ENCODE peak calls at places on chromosomes 3 and 15, in six cellular contexts. Y is HCT116, C is K562, B is GM12878, F is endothelial cell of umbilical vein, T is H1. A is an unnamed sample.

GRCh38 chr3:182925330-182925943 is 54.9 kb downstream of the DCUN1D1 start:
- DNase-seq in B (peak; percentile 92), F (no peak), T (no peak), C (no peak), Y (no peak), A (no peak)

GRCh38 chr3:36408146-36408545 is 27.8 kb downstream of the STAC start:
- DNase-seq in Y (no peak), F (no peak), B (no peak), C (no peak), T (no peak), A (peak; percentile 40)

GRCh38 chr15:91537868-91538267 is 315.6 kb upstream of the SLCO3A1 start:
- DNase-seq in F (no peak), B (no peak), T (no peak), C (no peak), Y (no peak), A (no peak)

GRCh38 chr3:49456417-49456816 is 13.7 kb upstream of the DAG1 start:
- DNase-seq in C (no peak), B (no peak), Y (no peak), T (no peak), F (no peak), A (no peak)

GRCh38 chr15:56353119-56353518 is 12.1 kb upstream of the TEX9 start:
- DNase-seq in Y (no peak), F (no peak), B (no peak), C (no peak), T (no peak), A (no peak)

GRCh38 chr3:56987238-56987932 is 73.1 kb upstream of the SPATA12 start:
- DNase-seq in B (no peak), C (no peak), Y (no peak), T (no peak), F (peak; percentile 31), A (peak; percentile 45)

GRCh38 chr15:51863131-51863530 is 33.7 kb downstream of the TMOD3 start:
- DNase-seq in F (no peak), Y (no peak), T (no peak), C (no peak), B (no peak), A (no peak)

GRCh38 chr3:124731760-124732159 is 1.5 kb downstream of the UMPS start:
- DNase-seq in T (no peak), Y (no peak), C (no peak), F (no peak), B (no peak), A (no peak)

GRCh38 chr3:190339130-190339529 is 16.9 kb upstream of the CLDN1 start:
- DNase-seq in T (no peak), F (peak; percentile 72), B (peak; percentile 11), Y (peak; percentile 18), C (no peak), A (peak; percentile 6)

GRCh38 chr3:182697345-182697919 is 95.9 kb upstream of the ATP11B start:
- DNase-seq in F (no peak), T (no peak), B (no peak), C (no peak), Y (no peak), A (no peak)

GRCh38 chr15:77580991-77581682 is 51.6 kb downstream of the LINGO1 start:
- DNase-seq in T (no peak), B (no peak), Y (no peak), C (no peak), F (no peak), A (no peak)

GRCh38 chr15:68316061-68316804 is 38.7 kb downstream of the FEM1B start:
- DNase-seq in F (peak; percentile 29), B (no peak), C (peak; percentile 29), Y (no peak), T (no peak), A (peak; percentile 74)

GRCh38 chr3:112514527-112515128 is 15.4 kb upstream of the BTLA start:
- DNase-seq in T (no peak), F (no peak), Y (no peak), B (peak; percentile 83), C (no peak), A (no peak)

GRCh38 chr3:188179006-188179966 is 25.3 kb downstream of the LPP start:
- DNase-seq in C (no peak), B (no peak), T (no peak), F (no peak), Y (no peak), A (peak; percentile 37)

GRCh38 chr3:159829056-159829995 is 159.3 kb upstream of the IL12A start:
- DNase-seq in F (peak; percentile 85), Y (peak; percentile 65), T (no peak), B (no peak), C (no peak), A (no peak)

GRCh38 chr3:189630667-189631372 is 369 bp upstream of the TP63 start:
- DNase-seq in B (peak; percentile 73), C (no peak), Y (no peak), F (no peak), T (no peak), A (no peak)

DNA sequence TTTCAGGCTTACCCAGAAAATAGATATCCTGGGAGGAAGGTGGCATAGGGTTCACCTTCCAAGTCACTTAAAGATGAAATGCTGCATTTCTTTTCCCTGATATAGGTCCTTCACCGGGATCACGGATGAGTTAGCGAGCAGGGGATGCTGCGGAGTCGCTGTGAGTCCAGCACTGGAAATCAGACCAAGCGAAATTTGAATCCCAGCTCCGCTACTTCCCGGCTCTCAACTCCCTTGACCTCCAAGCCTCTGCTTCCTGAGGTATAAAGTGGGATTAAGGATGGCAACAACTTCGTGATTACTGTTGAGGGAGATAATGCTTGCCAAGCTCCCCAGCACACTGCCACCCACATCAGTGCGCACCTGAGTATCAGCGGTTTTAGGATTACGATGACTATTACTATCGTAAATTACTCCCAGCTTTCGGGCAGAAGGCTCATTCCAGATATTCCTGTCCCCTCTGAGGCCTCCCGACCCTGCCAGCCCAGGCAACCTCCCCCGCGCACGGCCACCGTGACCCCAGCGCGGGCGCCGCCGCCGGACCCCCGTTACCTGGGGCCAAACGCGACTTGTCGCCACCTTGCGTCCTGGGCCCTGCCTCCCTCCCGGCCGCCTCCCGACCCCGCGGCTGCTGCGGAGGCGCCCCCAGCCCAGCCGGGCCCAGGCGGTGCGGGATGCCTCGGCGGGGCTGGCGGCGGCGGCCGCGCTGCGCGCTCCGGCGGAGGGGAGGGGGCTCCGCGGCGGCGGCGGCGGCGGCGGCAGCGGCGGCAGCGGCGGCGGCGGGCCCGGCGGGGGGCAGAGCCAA is 542 bp upstream of the GPR27 start:
- DNase-seq in B (no peak), T (no peak), Y (no peak), C (no peak), F (no peak), A (peak; percentile 50)
- TF ChIP-seq EZH2 in B (peak; percentile 49), T (peak; percentile 76), Y (no peak), C (no peak), F (peak; percentile 49), A (peak; percentile 80)

DNA sequence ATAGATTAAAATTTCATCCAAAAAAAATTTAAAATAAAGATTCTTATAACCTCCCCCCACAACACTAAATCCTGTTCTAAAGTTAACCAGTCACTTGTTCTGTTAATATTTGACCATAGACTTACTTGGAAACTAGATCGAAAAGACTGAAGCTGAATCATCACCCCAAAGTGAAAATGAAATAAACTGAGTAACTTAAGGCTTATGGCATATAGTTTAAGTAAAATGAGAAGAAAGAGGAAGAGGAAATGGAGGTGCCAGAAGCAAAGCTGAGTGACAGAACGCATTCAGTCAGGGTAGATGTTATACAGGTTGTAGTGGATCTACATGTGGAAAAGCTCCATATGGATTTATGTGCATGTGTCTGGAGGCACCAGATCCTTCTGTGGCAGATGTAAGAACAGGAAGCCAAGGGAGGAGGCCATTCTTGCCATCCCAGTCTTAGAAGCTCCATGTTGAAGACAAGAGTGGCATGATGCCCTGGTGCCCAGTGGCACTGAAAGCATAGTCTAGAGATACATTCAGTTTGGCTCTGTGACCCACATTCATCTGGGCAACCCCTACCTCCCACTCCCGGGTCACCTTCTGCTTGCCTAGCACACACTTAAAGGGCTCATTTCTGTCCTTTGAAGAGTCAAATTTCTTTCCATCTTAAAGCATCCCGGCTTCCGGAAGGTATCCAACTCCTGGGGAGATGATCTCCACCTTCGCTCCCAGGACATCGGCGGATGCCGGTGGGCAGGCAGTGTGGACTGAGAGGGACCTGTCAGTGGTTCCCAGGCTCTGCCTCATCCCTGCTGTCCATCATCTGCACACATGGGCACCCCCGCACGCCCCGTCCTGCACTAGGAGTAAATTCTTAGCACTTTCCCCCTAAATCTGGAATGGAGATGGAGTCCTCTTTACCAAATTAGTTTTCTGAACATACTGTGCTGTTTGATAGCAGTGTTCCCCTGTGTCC is 90.8 kb downstream of the NEO1 start:
- DNase-seq in T (no peak), C (no peak), Y (no peak), F (no peak), B (peak; percentile 19), A (no peak)
- H2AFZ ChIP-seq in T (no peak overlapping the region), C (no peak overlapping the region), Y (no peak overlapping the region), F (no peak overlapping the region), B (peak overlapping the region; percentile 48), A (no peak overlapping the region)

GRCh38 chr3:13414040-13414729 is 5.9 kb downstream of the NUP210 start:
- DNase-seq in T (no peak), F (no peak), Y (no peak), C (peak; percentile 45), B (peak; percentile 89), A (no peak)
- TF ChIP-seq POLR2AphosphoS5 in T (no peak), F (no peak), Y (no peak), C (no peak), B (peak; percentile 58), A (no peak)

DNA sequence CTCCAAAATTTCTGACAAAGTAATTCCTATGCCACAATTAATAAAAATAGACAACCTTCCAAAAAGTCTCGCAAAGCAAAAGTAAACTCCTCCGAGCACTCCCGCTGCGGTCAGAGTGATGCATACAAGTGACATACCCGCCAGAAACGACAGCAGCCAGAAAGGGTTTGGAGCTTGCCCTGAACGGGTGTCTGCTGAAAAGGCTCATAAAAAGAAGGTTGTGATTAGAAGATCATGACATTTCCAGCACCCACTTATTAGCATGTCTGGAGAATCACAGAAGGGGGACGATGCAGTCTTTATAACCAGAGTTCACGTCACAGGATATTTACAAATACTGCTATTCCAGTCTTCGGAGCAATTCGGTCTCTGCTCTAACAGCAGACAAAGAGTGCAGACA is 59.1 kb upstream of the FRMD4B start:
- DNase-seq in C (no peak), B (no peak), Y (no peak), F (no peak), T (no peak), A (no peak)
- TF ChIP-seq EZH2 in C (no peak), B (no peak), Y (no peak), F (no peak), T (no peak), A (no peak)

GRCh38 chr3:196988241-196989029 is 19.8 kb upstream of the PIGZ start:
- DNase-seq in F (no peak), C (peak; percentile 78), Y (peak; percentile 56), T (no peak), B (no peak), A (peak; percentile 75)
- H2AFZ ChIP-seq in F (no peak overlapping the region), C (peak overlapping the region; percentile 81), Y (no peak overlapping the region), T (peak overlapping the region; percentile 15), B (no peak overlapping the region), A (peak overlapping the region; percentile 75)

GRCh38 chr3:142046320-142047020 is 102.9 kb downstream of the TFDP2 start:
- DNase-seq in Y (no peak), B (no peak), T (no peak), C (peak; percentile 84), F (no peak), A (peak; percentile 39)
- TF ChIP-seq POLR2AphosphoS5 in Y (no peak), B (no peak), T (no peak), C (peak; percentile 92), F (no peak), A (no peak)

GRCh38 chr3:128483657-128484403 is 9.2 kb downstream of the GATA2 start:
- DNase-seq in C (no peak), T (no peak), Y (no peak), B (no peak), F (peak; percentile 61), A (peak; percentile 66)
- TF ChIP-seq EZH2 in C (no peak), T (peak; percentile 67), Y (no peak), B (no peak), F (no peak), A (peak; percentile 28)